ENCODE peak calls at places on chromosomes 12 and 14, in seven cellular contexts. J is D341Med; K is stimulated activated CD4-positive, alpha-beta T cell treated with anti-CD3 and anti-CD28 coated beads, TNF-alpha, amount 100 ng/mL, for 24 hours; T is NCI-H2081; H is AML-193; S is NCI-H2029 treated with DMSO at 0.1 percent for 48 hours; G is H7. F is an unnamed sample.

GRCh38 chr14:21040370-21040925 is 1.7 kb upstream of the RNASE7 start:
- DNase-seq in G (no peak), H (no peak), S (no peak), J (no peak), K (no peak), T (no peak), F (no peak)

GRCh38 chr12:81991868-81992267 is 232.7 kb upstream of the PPFIA2 start:
- DNase-seq in G (no peak), S (no peak), T (no peak), H (no peak), J (no peak), K (no peak), F (no peak)

GRCh38 chr12:76957306-76957705 is 78.5 kb upstream of the CSRP2 start:
- DNase-seq in S (no peak), K (no peak), H (no peak), J (no peak), G (no peak), T (no peak), F (no peak)

GRCh38 chr14:21244546-21244945 is 24.7 kb downstream of the HNRNPC start:
- DNase-seq in S (no peak), J (no peak), H (peak), G (no peak), T (no peak), K (no peak), F (no peak)

GRCh38 chr14:30551460-30551859 is 7.5 kb upstream of the G2E3 start:
- DNase-seq in K (no peak), S (peak), T (peak), G (no peak), J (no peak), H (no peak), F (peak)

GRCh38 chr12:196436-196835 is 17.5 kb downstream of the SLC6A12 start:
- DNase-seq in S (no peak), H (no peak), J (no peak), T (no peak), G (no peak), K (no peak), F (no peak)

GRCh38 chr14:90555126-90556049 is 158.6 kb downstream of the CALM1 start:
- DNase-seq in H (no peak), K (no peak), T (no peak), J (no peak), G (no peak), S (no peak), F (no peak)

GRCh38 chr12:22321620-22322019 is 12.9 kb downstream of the ST8SIA1 start:
- DNase-seq in G (no peak), S (no peak), H (peak), K (no peak), J (no peak), T (no peak), F (no peak)

GRCh38 chr12:41512531-41512930 is 324.4 kb downstream of the PDZRN4 start:
- DNase-seq in H (no peak), G (no peak), T (no peak), K (no peak), S (no peak), J (no peak), F (no peak)

GRCh38 chr12:16165506-16165905 is 112.0 kb downstream of the SLC15A5 start:
- DNase-seq in J (peak), S (peak), K (no peak), T (peak), H (peak), G (peak), F (peak)

GRCh38 chr12:10409387-10409786 is at the start of gene KLRC4:
- DNase-seq in T (no peak), H (peak), G (no peak), S (peak), K (no peak), J (no peak), F (peak)

GRCh38 chr14:97251423-97252155 is 454.4 kb downstream of the VRK1 start:
- DNase-seq in J (no peak), G (peak), S (no peak), K (no peak), H (peak), T (no peak), F (no peak)